ENCODE peak calls at places on chromosomes 16 and 17, in four cellular contexts. One of them, this sample, is unnamed. For H3K4me1 and H3K27me3, the result is how much of the 10 kb centered on the place peaks cover.

GRCh38 chr17:79740413-79740812 is 9.7 kb downstream of the ENPP7 start:
- DNase-seq in left ventricle myocardium inferior: no peak
- DNase-seq in IMR-90: no peak
- DNase-seq in astrocyte: peak
- DNase-seq in this sample: no peak

GRCh38 chr17:69733171-69734014 is 318.9 kb downstream of the MAP2K6 start:
- DNase-seq in left ventricle myocardium inferior: peak
- DNase-seq in IMR-90: peak
- DNase-seq in astrocyte: peak
- DNase-seq in this sample: peak

GRCh38 chr16:89343501-89344291 is 126.2 kb downstream of the ZNF778 start:
- DNase-seq in left ventricle myocardium inferior: no peak
- DNase-seq in IMR-90: peak
- DNase-seq in astrocyte: peak
- DNase-seq in this sample: no peak

GRCh38 chr17:36142806-36143205 is 33.6 kb downstream of the TBC1D3B start:
- DNase-seq in left ventricle myocardium inferior: no peak
- DNase-seq in IMR-90: no peak
- DNase-seq in astrocyte: no peak
- DNase-seq in this sample: no peak

GRCh38 chr16:63684116-63684515 is 1437.7 kb downstream of the CDH11 start:
- DNase-seq in left ventricle myocardium inferior: no peak
- DNase-seq in IMR-90: no peak
- DNase-seq in astrocyte: no peak
- DNase-seq in this sample: no peak

GRCh38 chr17:30173649-30174048 is 57.0 kb downstream of the NSRP1 start:
- DNase-seq in left ventricle myocardium inferior: no peak
- DNase-seq in IMR-90: no peak
- DNase-seq in astrocyte: peak
- DNase-seq in this sample: no peak

GRCh38 chr17:78879679-78880186 is 23.3 kb downstream of the CEP295NL start:
- DNase-seq in left ventricle myocardium inferior: peak
- DNase-seq in IMR-90: peak
- DNase-seq in astrocyte: peak
- DNase-seq in this sample: no peak

GRCh38 chr17:5921919-5922318 is 148.3 kb upstream of the WSCD1 start:
- DNase-seq in left ventricle myocardium inferior: no peak
- DNase-seq in IMR-90: no peak
- DNase-seq in astrocyte: peak
- DNase-seq in this sample: no peak

GRCh38 chr16:47787695-47788094 is 326.6 kb downstream of the PHKB start:
- DNase-seq in left ventricle myocardium inferior: no peak
- DNase-seq in IMR-90: peak
- DNase-seq in astrocyte: peak
- DNase-seq in this sample: no peak

GRCh38 chr17:63703556-63704258 is 3.8 kb upstream of the LIMD2 start:
- DNase-seq in left ventricle myocardium inferior: no peak
- DNase-seq in IMR-90: no peak
- DNase-seq in astrocyte: no peak
- DNase-seq in this sample: no peak
- H3K4me1 ChIP-seq in left ventricle myocardium inferior: under half
- H3K4me1 ChIP-seq in IMR-90: under half
- H3K4me1 ChIP-seq in astrocyte: under half
- H3K4me1 ChIP-seq in this sample: under half

GRCh38 chr17:81094224-81094743 is 59.3 kb downstream of the BAIAP2 start:
- DNase-seq in left ventricle myocardium inferior: no peak
- DNase-seq in IMR-90: no peak
- DNase-seq in astrocyte: no peak
- DNase-seq in this sample: no peak
- TF ChIP-seq CTCF in left ventricle myocardium inferior: no peak
- TF ChIP-seq CTCF in IMR-90: no peak
- TF ChIP-seq CTCF in astrocyte: no peak
- TF ChIP-seq CTCF in this sample: no peak

GRCh38 chr16:73049051-73049910 is 1.4 kb upstream of the ZFHX3 start:
- DNase-seq in left ventricle myocardium inferior: no peak
- DNase-seq in IMR-90: no peak
- DNase-seq in astrocyte: no peak
- DNase-seq in this sample: no peak

GRCh38 chr16:73048292-73049050 is 543 bp upstream of the ZFHX3 start:
- DNase-seq in left ventricle myocardium inferior: peak
- DNase-seq in IMR-90: no peak
- DNase-seq in astrocyte: no peak
- DNase-seq in this sample: no peak

GRCh38 chr16:73046484-73047214 is 1.3 kb downstream of the ZFHX3 start:
- DNase-seq in left ventricle myocardium inferior: no peak
- DNase-seq in IMR-90: no peak
- DNase-seq in astrocyte: no peak
- DNase-seq in this sample: peak

GRCh38 chr16:73047536-73048291 is at the start of gene ZFHX3:
- DNase-seq in left ventricle myocardium inferior: peak
- DNase-seq in IMR-90: peak
- DNase-seq in astrocyte: no peak
- DNase-seq in this sample: no peak

GRCh38 chr16:73047221-73047535 is 750 bp downstream of the ZFHX3 start:
- DNase-seq in left ventricle myocardium inferior: no peak
- DNase-seq in IMR-90: peak
- DNase-seq in astrocyte: peak
- DNase-seq in this sample: no peak
- H3K27me3 ChIP-seq in left ventricle myocardium inferior: under half
- H3K27me3 ChIP-seq in IMR-90: under half
- H3K27me3 ChIP-seq in astrocyte: under half
- H3K27me3 ChIP-seq in this sample: under half

DNA sequence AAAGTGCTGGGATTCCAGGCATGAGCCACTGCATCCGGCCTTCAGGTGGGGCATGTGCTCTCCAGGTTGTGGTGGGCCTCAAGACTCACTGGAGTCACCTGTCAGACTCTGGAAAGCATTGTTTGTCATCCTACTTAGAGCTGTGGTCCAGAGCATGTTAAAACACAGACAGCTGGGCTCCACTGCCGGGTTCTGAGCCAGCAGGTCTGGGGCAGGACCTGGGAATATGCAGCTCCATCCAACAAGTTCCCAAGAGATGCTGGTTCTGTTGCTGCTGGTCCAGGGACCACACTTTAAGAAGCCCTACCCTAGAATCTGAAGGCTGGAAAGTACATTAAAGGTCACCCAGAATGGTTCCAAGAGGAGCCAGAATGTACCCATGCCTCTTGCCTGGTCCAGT is 75.3 kb downstream of the GAS7 start:
- DNase-seq in left ventricle myocardium inferior: no peak
- DNase-seq in IMR-90: no peak
- DNase-seq in astrocyte: no peak
- DNase-seq in this sample: no peak
- H3K4me1 ChIP-seq in left ventricle myocardium inferior: half or more
- H3K4me1 ChIP-seq in IMR-90: under half
- H3K4me1 ChIP-seq in astrocyte: under half
- H3K4me1 ChIP-seq in this sample: under half

GRCh38 chr17:3447625-3448024 is 14.0 kb upstream of the OR1E2 start:
- DNase-seq in left ventricle myocardium inferior: no peak
- DNase-seq in IMR-90: no peak
- DNase-seq in astrocyte: no peak
- DNase-seq in this sample: no peak

GRCh38 chr17:3448059-3448630 is 14.5 kb upstream of the OR1E2 start:
- DNase-seq in left ventricle myocardium inferior: no peak
- DNase-seq in IMR-90: no peak
- DNase-seq in astrocyte: no peak
- DNase-seq in this sample: no peak
- TF ChIP-seq CTCF in left ventricle myocardium inferior: no peak
- TF ChIP-seq CTCF in IMR-90: no peak
- TF ChIP-seq CTCF in astrocyte: no peak
- TF ChIP-seq CTCF in this sample: no peak

GRCh38 chr17:18322522-18322921 is 7.4 kb downstream of the SMCR8 start:
- DNase-seq in left ventricle myocardium inferior: no peak
- DNase-seq in IMR-90: no peak
- DNase-seq in astrocyte: no peak
- DNase-seq in this sample: no peak
- H3K27me3 ChIP-seq in left ventricle myocardium inferior: under half
- H3K27me3 ChIP-seq in IMR-90: under half
- H3K27me3 ChIP-seq in astrocyte: under half
- H3K27me3 ChIP-seq in this sample: under half

DNA sequence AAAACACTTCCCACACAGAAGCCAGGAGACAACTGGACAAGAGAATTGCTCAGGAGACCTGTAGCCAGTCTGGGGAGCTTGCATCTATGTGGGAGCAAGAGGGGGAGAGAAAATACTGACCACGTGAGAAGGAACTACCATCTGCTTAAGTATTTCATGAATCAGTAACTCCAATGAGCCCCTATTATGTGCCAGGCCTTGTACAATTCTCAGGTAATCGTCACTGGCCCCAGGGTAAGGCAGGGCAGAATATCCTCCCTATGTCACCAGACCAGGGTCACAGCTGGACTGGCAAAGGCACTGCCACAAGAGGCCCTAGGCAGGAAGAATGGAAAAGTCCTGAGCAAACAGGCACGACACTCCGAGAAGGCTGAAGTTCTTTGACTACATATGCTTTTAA is 25.9 kb downstream of the USP7 start:
- DNase-seq in left ventricle myocardium inferior: no peak
- DNase-seq in IMR-90: no peak
- DNase-seq in astrocyte: no peak
- DNase-seq in this sample: no peak
- H3K4me1 ChIP-seq in left ventricle myocardium inferior: half or more
- H3K4me1 ChIP-seq in IMR-90: under half
- H3K4me1 ChIP-seq in astrocyte: under half
- H3K4me1 ChIP-seq in this sample: under half

GRCh38 chr17:57833597-57833939 is 16.3 kb downstream of the MRPS23 start:
- DNase-seq in left ventricle myocardium inferior: no peak
- DNase-seq in IMR-90: no peak
- DNase-seq in astrocyte: no peak
- DNase-seq in this sample: no peak
- TF ChIP-seq CTCF in left ventricle myocardium inferior: peak
- TF ChIP-seq CTCF in IMR-90: no peak
- TF ChIP-seq CTCF in astrocyte: no peak
- TF ChIP-seq CTCF in this sample: no peak